ENCODE peak calls at places on chromosomes 11 and 22, in eight cellular contexts. D is fibroblast of mammary gland, P is astrocyte, S is K562, G is right atrium auricular region, Z is A549, I is psoas muscle, H is astrocyte of the cerebellum. V is an unnamed sample.

GRCh38 chr11:2265396-2265795 is 5.0 kb downstream of the ASCL2 start:
- DNase-seq in D (no peak), P (no peak), S (no peak), G (peak), Z (no peak), I (no peak), H (no peak), V (no peak)

GRCh38 chr22:46436595-46437163 is 100.7 kb downstream of the CELSR1 start:
- DNase-seq in D (peak), P (peak), S (no peak), G (no peak), Z (no peak), I (no peak), H (no peak), V (no peak)

GRCh38 chr11:120801801-120802689 is 221.9 kb upstream of the TBCEL start:
- DNase-seq in D (peak), P (peak), S (peak), G (peak), Z (peak), I (no peak), H (peak), V (peak)

GRCh38 chr11:118291453-118291852 is 13.1 kb upstream of the CD3E start:
- DNase-seq in D (peak), P (no peak), S (no peak), G (no peak), Z (no peak), I (no peak), H (no peak), V (no peak)

GRCh38 chr11:2203440-2204259 is 32.0 kb upstream of the TH start:
- DNase-seq in D (no peak), P (no peak), S (no peak), G (no peak), Z (no peak), I (no peak), H (no peak), V (no peak)

GRCh38 chr11:1199689-1200610 is 22.9 kb upstream of the MUC5B start:
- DNase-seq in D (no peak), P (no peak), S (no peak), G (no peak), Z (no peak), I (peak), H (no peak), V (no peak)

GRCh38 chr11:27028653-27029052 is 12.0 kb upstream of the BBOX1 start:
- DNase-seq in D (peak), P (peak), S (no peak), G (no peak), Z (no peak), I (no peak), H (no peak), V (no peak)

GRCh38 chr11:1747753-1748466 is 2.5 kb downstream of the IFITM10 start:
- DNase-seq in D (no peak), P (no peak), S (no peak), G (no peak), Z (no peak), I (peak), H (no peak), V (no peak)

GRCh38 chr11:73257342-73258103 is 14.6 kb upstream of the P2RY6 start:
- DNase-seq in D (peak), P (peak), S (no peak), G (peak), Z (no peak), I (peak), H (peak), V (peak)

GRCh38 chr22:43162412-43163150 is 11.2 kb downstream of the TSPO start:
- DNase-seq in D (no peak), P (no peak), S (no peak), G (no peak), Z (no peak), I (no peak), H (no peak), V (no peak)

GRCh38 chr11:44785856-44786606 is 59.3 kb downstream of the TSPAN18 start:
- DNase-seq in D (no peak), P (no peak), S (no peak), G (no peak), Z (peak), I (no peak), H (no peak), V (no peak)

DNA sequence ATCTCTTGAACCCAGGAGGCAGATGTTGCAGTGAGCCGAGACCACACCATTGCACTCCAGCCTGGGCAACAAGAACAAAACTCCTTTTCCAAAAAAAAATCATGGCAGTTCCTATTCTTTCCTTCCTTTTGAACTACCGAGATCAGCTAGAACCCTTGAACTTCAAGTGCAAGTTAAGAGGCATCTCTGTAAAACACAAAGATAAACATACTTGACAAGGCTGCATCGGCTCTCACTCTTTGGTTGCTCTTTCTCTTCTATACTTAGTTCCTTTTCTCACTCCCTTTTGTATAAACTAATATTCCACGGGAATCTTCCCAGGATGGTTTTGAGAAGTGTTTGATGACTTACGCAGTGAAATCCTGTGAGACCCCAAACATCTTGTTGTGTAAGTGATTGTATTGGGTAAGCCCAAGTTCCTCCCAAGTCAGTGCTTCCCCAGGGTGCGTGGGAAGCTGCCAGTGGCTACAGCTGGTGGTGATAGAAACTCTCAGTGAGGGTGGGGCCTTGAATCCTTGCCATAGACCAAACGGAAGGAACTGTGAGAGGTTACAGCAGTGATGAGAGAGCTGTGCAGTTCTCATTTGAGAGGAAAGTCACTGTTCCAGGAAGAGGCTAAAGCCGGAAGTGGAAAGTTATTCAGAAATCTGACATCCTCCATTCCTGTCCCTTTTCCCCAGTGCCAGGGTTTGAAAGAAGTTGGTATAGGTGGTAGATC is 24.1 kb upstream of the CDC42EP2 start:
- DNase-seq in D (peak), P (peak), S (peak), G (peak), Z (no peak), I (peak), H (peak), V (peak)
- H3K4me3 ChIP-seq in D (no peak), P (no peak), S (no peak), G (peak), Z (no peak), I (no peak), H (no peak), V (no peak)

GRCh38 chr11:69154938-69155301 is 815 bp upstream of the SMIM38 start:
- DNase-seq in D (no peak), P (no peak), S (no peak), G (no peak), Z (no peak), I (no peak), H (no peak), V (no peak)

GRCh38 chr11:69155302-69156198 is at the start of gene SMIM38:
- DNase-seq in D (no peak), P (no peak), S (peak), G (no peak), Z (no peak), I (no peak), H (no peak), V (no peak)

GRCh38 chr11:69157156-69157821 is 1.6 kb downstream of the SMIM38 start:
- DNase-seq in D (peak), P (peak), S (peak), G (no peak), Z (no peak), I (peak), H (no peak), V (no peak)

GRCh38 chr11:69156673-69157155 is 979 bp downstream of the SMIM38 start:
- DNase-seq in D (peak), P (no peak), S (peak), G (no peak), Z (no peak), I (no peak), H (no peak), V (no peak)

DNA sequence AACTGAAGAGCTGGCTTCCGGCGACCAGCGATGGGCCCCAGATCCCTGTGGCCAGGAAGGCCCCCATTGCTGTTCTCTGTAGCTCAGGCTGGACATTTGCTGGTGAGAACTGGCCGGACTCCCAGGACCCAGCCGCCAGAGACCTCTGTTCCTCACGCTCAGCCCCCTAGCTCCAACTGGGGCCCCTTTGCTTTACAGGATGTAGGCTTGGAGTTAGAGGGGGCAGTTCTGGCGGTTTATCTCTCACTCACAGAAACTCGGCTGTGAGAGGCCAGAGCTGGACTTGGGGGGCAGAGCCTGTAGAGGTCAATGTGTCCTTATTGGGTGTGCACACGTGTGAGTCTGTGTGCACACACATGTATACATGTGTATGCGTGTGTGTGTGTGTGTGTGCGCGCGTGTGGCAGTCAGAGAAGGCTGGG is 494 bp downstream of the SMIM38 start:
- DNase-seq in D (no peak), P (no peak), S (peak), G (no peak), Z (no peak), I (no peak), H (no peak), V (no peak)
- H3K4me3 ChIP-seq in D (no peak), P (no peak), S (peak), G (no peak), Z (no peak), I (no peak), H (no peak), V (no peak)

DNA sequence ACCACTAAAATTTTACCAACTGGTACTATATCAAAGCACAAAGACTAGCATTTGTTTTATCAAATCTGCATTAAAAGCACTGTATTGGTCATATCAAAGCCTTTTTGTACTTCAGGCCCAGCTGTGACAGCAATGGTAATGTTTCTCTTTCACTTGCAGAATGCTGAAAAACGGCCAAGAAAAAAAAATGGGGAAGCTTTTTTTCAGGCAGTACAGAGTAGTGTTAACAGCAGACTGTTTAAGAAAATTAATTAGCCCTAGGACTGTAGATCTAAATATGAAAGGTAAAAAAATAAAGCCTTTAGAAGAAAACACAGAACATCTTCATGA is 33.3 kb downstream of the DENND5A start:
- DNase-seq in D (peak), P (peak), S (no peak), G (no peak), Z (no peak), I (no peak), H (no peak), V (no peak)
- H3K4me3 ChIP-seq in D (no peak), P (no peak), S (no peak), G (peak), Z (no peak), I (peak), H (no peak), V (no peak)

DNA sequence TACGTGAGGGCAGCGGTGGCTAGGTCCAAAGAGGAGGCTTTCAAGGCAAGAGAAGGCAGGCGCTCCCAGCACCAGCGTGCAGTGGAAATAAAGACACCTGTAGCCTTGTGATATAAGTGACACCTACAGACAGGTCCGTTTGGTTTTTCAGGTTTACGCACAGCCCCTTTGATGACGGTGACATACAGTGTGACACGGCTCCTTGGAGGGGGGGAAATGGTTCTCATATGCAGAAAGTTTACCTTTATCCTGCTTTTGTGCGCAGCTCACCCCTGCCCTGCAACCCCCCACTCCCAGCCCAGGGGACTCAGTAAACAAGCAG is at the start of gene ELF5:
- DNase-seq in D (no peak), P (no peak), S (no peak), G (no peak), Z (no peak), I (no peak), H (no peak), V (no peak)
- H3K4me3 ChIP-seq in D (no peak), P (no peak), S (no peak), G (no peak), Z (no peak), I (no peak), H (no peak), V (no peak)

GRCh38 chr11:123559418-123559817 is 95.0 kb downstream of the SCN3B start:
- DNase-seq in D (no peak), P (no peak), S (no peak), G (no peak), Z (no peak), I (no peak), H (no peak), V (no peak)
- H3K4me3 ChIP-seq in D (no peak), P (peak), S (no peak), G (peak), Z (no peak), I (peak), H (peak), V (peak)

GRCh38 chr11:65916391-65916790 is 2.5 kb downstream of the C11orf68 start:
- DNase-seq in D (no peak), P (no peak), S (no peak), G (no peak), Z (no peak), I (no peak), H (no peak), V (no peak)

GRCh38 chr11:65918211-65919150 is at the start of gene C11orf68:
- DNase-seq in D (no peak), P (no peak), S (peak), G (no peak), Z (no peak), I (no peak), H (no peak), V (no peak)

GRCh38 chr11:65917077-65917433 is 1.8 kb downstream of the C11orf68 start:
- DNase-seq in D (no peak), P (no peak), S (no peak), G (no peak), Z (no peak), I (no peak), H (no peak), V (no peak)

GRCh38 chr11:65919151-65920034 is at the start of gene DRAP1:
- DNase-seq in D (peak), P (peak), S (peak), G (peak), Z (peak), I (peak), H (peak), V (peak)

GRCh38 chr11:65917434-65918210 is 1.2 kb downstream of the C11orf68 start:
- DNase-seq in D (no peak), P (no peak), S (no peak), G (no peak), Z (no peak), I (no peak), H (no peak), V (no peak)
- H3K4me3 ChIP-seq in D (peak), P (peak), S (peak), G (peak), Z (peak), I (peak), H (peak), V (peak)

V was measured in AG09309.